ENCODE peak calls at places on chromosomes 1 and 21, in ten cellular contexts. One of them, this sample, is unnamed.

GRCh38 chr1:208449951-208450350 is 205.8 kb upstream of the PLXNA2 start:
- DNase-seq in ELF-1: no peak
- DNase-seq in EL: no peak
- DNase-seq in PC-9: no peak
- DNase-seq in activated T-cell treated with anti-CD3 and anti-CD28 coated beads for 24 hours: no peak
- DNase-seq in SJSA1: no peak
- DNase-seq in LoVo: no peak
- DNase-seq in NCI-H2029 treated with DMSO at 0.1 percent for 48 hours: no peak
- DNase-seq in activated T-helper 1 cell treated with anti-CD3 and anti-CD28 coated beads, Interleukin-2, amount 50 U/mL, for 16 hours: no peak
- DNase-seq in GM13977: no peak
- DNase-seq in this sample: no peak

GRCh38 chr1:193185861-193186714 is at the start of gene B3GALT2:
- DNase-seq in ELF-1: no peak
- DNase-seq in EL: peak
- DNase-seq in PC-9: no peak
- DNase-seq in activated T-cell treated with anti-CD3 and anti-CD28 coated beads for 24 hours: no peak
- DNase-seq in SJSA1: peak
- DNase-seq in LoVo: peak
- DNase-seq in NCI-H2029 treated with DMSO at 0.1 percent for 48 hours: peak
- DNase-seq in activated T-helper 1 cell treated with anti-CD3 and anti-CD28 coated beads, Interleukin-2, amount 50 U/mL, for 16 hours: no peak
- DNase-seq in GM13977: no peak
- DNase-seq in this sample: peak

GRCh38 chr1:36161656-36162531 is 5.9 kb downstream of the MAP7D1 start:
- DNase-seq in ELF-1: peak
- DNase-seq in EL: peak
- DNase-seq in PC-9: peak
- DNase-seq in activated T-cell treated with anti-CD3 and anti-CD28 coated beads for 24 hours: no peak
- DNase-seq in SJSA1: no peak
- DNase-seq in LoVo: no peak
- DNase-seq in NCI-H2029 treated with DMSO at 0.1 percent for 48 hours: no peak
- DNase-seq in activated T-helper 1 cell treated with anti-CD3 and anti-CD28 coated beads, Interleukin-2, amount 50 U/mL, for 16 hours: no peak
- DNase-seq in GM13977: peak
- DNase-seq in this sample: no peak

GRCh38 chr1:192788184-192788583 is 20.7 kb upstream of the RGS2 start:
- DNase-seq in ELF-1: peak
- DNase-seq in EL: peak
- DNase-seq in PC-9: no peak
- DNase-seq in activated T-cell treated with anti-CD3 and anti-CD28 coated beads for 24 hours: no peak
- DNase-seq in SJSA1: peak
- DNase-seq in LoVo: no peak
- DNase-seq in NCI-H2029 treated with DMSO at 0.1 percent for 48 hours: no peak
- DNase-seq in activated T-helper 1 cell treated with anti-CD3 and anti-CD28 coated beads, Interleukin-2, amount 50 U/mL, for 16 hours: no peak
- DNase-seq in GM13977: no peak
- DNase-seq in this sample: peak

GRCh38 chr21:32578107-32578691 is 7.1 kb downstream of the TCP10L start:
- DNase-seq in ELF-1: peak
- DNase-seq in EL: peak
- DNase-seq in PC-9: peak
- DNase-seq in activated T-cell treated with anti-CD3 and anti-CD28 coated beads for 24 hours: no peak
- DNase-seq in SJSA1: no peak
- DNase-seq in LoVo: peak
- DNase-seq in NCI-H2029 treated with DMSO at 0.1 percent for 48 hours: no peak
- DNase-seq in activated T-helper 1 cell treated with anti-CD3 and anti-CD28 coated beads, Interleukin-2, amount 50 U/mL, for 16 hours: no peak
- DNase-seq in GM13977: no peak
- DNase-seq in this sample: no peak

GRCh38 chr1:190138711-190139110 is 339.0 kb downstream of the BRINP3 start:
- DNase-seq in ELF-1: no peak
- DNase-seq in EL: no peak
- DNase-seq in PC-9: no peak
- DNase-seq in activated T-cell treated with anti-CD3 and anti-CD28 coated beads for 24 hours: no peak
- DNase-seq in SJSA1: no peak
- DNase-seq in LoVo: no peak
- DNase-seq in NCI-H2029 treated with DMSO at 0.1 percent for 48 hours: no peak
- DNase-seq in activated T-helper 1 cell treated with anti-CD3 and anti-CD28 coated beads, Interleukin-2, amount 50 U/mL, for 16 hours: no peak
- DNase-seq in GM13977: no peak
- DNase-seq in this sample: no peak

GRCh38 chr21:44930543-44930981 is 9.3 kb upstream of the SLX9 start:
- DNase-seq in ELF-1: no peak
- DNase-seq in EL: no peak
- DNase-seq in PC-9: no peak
- DNase-seq in activated T-cell treated with anti-CD3 and anti-CD28 coated beads for 24 hours: no peak
- DNase-seq in SJSA1: no peak
- DNase-seq in LoVo: no peak
- DNase-seq in NCI-H2029 treated with DMSO at 0.1 percent for 48 hours: no peak
- DNase-seq in activated T-helper 1 cell treated with anti-CD3 and anti-CD28 coated beads, Interleukin-2, amount 50 U/mL, for 16 hours: peak
- DNase-seq in GM13977: peak
- DNase-seq in this sample: no peak

GRCh38 chr1:153612755-153613331 is at the start of gene S100A16:
- DNase-seq in ELF-1: peak
- DNase-seq in EL: peak
- DNase-seq in PC-9: peak
- DNase-seq in activated T-cell treated with anti-CD3 and anti-CD28 coated beads for 24 hours: no peak
- DNase-seq in SJSA1: no peak
- DNase-seq in LoVo: peak
- DNase-seq in NCI-H2029 treated with DMSO at 0.1 percent for 48 hours: no peak
- DNase-seq in activated T-helper 1 cell treated with anti-CD3 and anti-CD28 coated beads, Interleukin-2, amount 50 U/mL, for 16 hours: no peak
- DNase-seq in GM13977: no peak
- DNase-seq in this sample: peak

GRCh38 chr1:85683292-85684025 is 24.8 kb downstream of the ZNHIT6 start:
- DNase-seq in ELF-1: no peak
- DNase-seq in EL: no peak
- DNase-seq in PC-9: no peak
- DNase-seq in activated T-cell treated with anti-CD3 and anti-CD28 coated beads for 24 hours: no peak
- DNase-seq in SJSA1: no peak
- DNase-seq in LoVo: no peak
- DNase-seq in NCI-H2029 treated with DMSO at 0.1 percent for 48 hours: no peak
- DNase-seq in activated T-helper 1 cell treated with anti-CD3 and anti-CD28 coated beads, Interleukin-2, amount 50 U/mL, for 16 hours: no peak
- DNase-seq in GM13977: no peak
- DNase-seq in this sample: peak

GRCh38 chr1:11777653-11778322 is 15.8 kb downstream of the C1orf167 start:
- DNase-seq in ELF-1: no peak
- DNase-seq in EL: no peak
- DNase-seq in PC-9: no peak
- DNase-seq in activated T-cell treated with anti-CD3 and anti-CD28 coated beads for 24 hours: no peak
- DNase-seq in SJSA1: no peak
- DNase-seq in LoVo: no peak
- DNase-seq in NCI-H2029 treated with DMSO at 0.1 percent for 48 hours: no peak
- DNase-seq in activated T-helper 1 cell treated with anti-CD3 and anti-CD28 coated beads, Interleukin-2, amount 50 U/mL, for 16 hours: no peak
- DNase-seq in GM13977: no peak
- DNase-seq in this sample: no peak

GRCh38 chr1:168261390-168261789 is 19.3 kb upstream of the TBX19 start:
- DNase-seq in ELF-1: no peak
- DNase-seq in EL: peak
- DNase-seq in PC-9: no peak
- DNase-seq in activated T-cell treated with anti-CD3 and anti-CD28 coated beads for 24 hours: no peak
- DNase-seq in SJSA1: no peak
- DNase-seq in LoVo: no peak
- DNase-seq in NCI-H2029 treated with DMSO at 0.1 percent for 48 hours: no peak
- DNase-seq in activated T-helper 1 cell treated with anti-CD3 and anti-CD28 coated beads, Interleukin-2, amount 50 U/mL, for 16 hours: no peak
- DNase-seq in GM13977: no peak
- DNase-seq in this sample: peak

GRCh38 chr1:5909576-5910275 is 82.5 kb downstream of the NPHP4 start:
- DNase-seq in ELF-1: no peak
- DNase-seq in EL: no peak
- DNase-seq in PC-9: no peak
- DNase-seq in activated T-cell treated with anti-CD3 and anti-CD28 coated beads for 24 hours: no peak
- DNase-seq in SJSA1: no peak
- DNase-seq in LoVo: no peak
- DNase-seq in NCI-H2029 treated with DMSO at 0.1 percent for 48 hours: no peak
- DNase-seq in activated T-helper 1 cell treated with anti-CD3 and anti-CD28 coated beads, Interleukin-2, amount 50 U/mL, for 16 hours: no peak
- DNase-seq in GM13977: no peak
- DNase-seq in this sample: no peak

GRCh38 chr1:109425391-109425790 is 857 bp downstream of the PSMA5 start:
- DNase-seq in ELF-1: no peak
- DNase-seq in EL: peak
- DNase-seq in PC-9: no peak
- DNase-seq in activated T-cell treated with anti-CD3 and anti-CD28 coated beads for 24 hours: no peak
- DNase-seq in SJSA1: no peak
- DNase-seq in LoVo: no peak
- DNase-seq in NCI-H2029 treated with DMSO at 0.1 percent for 48 hours: no peak
- DNase-seq in activated T-helper 1 cell treated with anti-CD3 and anti-CD28 coated beads, Interleukin-2, amount 50 U/mL, for 16 hours: no peak
- DNase-seq in GM13977: peak
- DNase-seq in this sample: no peak

GRCh38 chr1:46802901-46803574 is 4.2 kb downstream of the CYP4B1 start:
- DNase-seq in ELF-1: no peak
- DNase-seq in EL: no peak
- DNase-seq in PC-9: no peak
- DNase-seq in activated T-cell treated with anti-CD3 and anti-CD28 coated beads for 24 hours: no peak
- DNase-seq in SJSA1: no peak
- DNase-seq in LoVo: no peak
- DNase-seq in NCI-H2029 treated with DMSO at 0.1 percent for 48 hours: no peak
- DNase-seq in activated T-helper 1 cell treated with anti-CD3 and anti-CD28 coated beads, Interleukin-2, amount 50 U/mL, for 16 hours: no peak
- DNase-seq in GM13977: no peak
- DNase-seq in this sample: no peak

GRCh38 chr1:31101147-31101502 is 35.6 kb upstream of the PUM1 start:
- DNase-seq in ELF-1: no peak
- DNase-seq in EL: peak
- DNase-seq in PC-9: no peak
- DNase-seq in activated T-cell treated with anti-CD3 and anti-CD28 coated beads for 24 hours: no peak
- DNase-seq in SJSA1: peak
- DNase-seq in LoVo: no peak
- DNase-seq in NCI-H2029 treated with DMSO at 0.1 percent for 48 hours: peak
- DNase-seq in activated T-helper 1 cell treated with anti-CD3 and anti-CD28 coated beads, Interleukin-2, amount 50 U/mL, for 16 hours: no peak
- DNase-seq in GM13977: no peak
- DNase-seq in this sample: peak

GRCh38 chr1:235972316-235973090 is 92.4 kb downstream of the NID1 start:
- DNase-seq in ELF-1: no peak
- DNase-seq in EL: peak
- DNase-seq in PC-9: no peak
- DNase-seq in activated T-cell treated with anti-CD3 and anti-CD28 coated beads for 24 hours: no peak
- DNase-seq in SJSA1: peak
- DNase-seq in LoVo: no peak
- DNase-seq in NCI-H2029 treated with DMSO at 0.1 percent for 48 hours: no peak
- DNase-seq in activated T-helper 1 cell treated with anti-CD3 and anti-CD28 coated beads, Interleukin-2, amount 50 U/mL, for 16 hours: no peak
- DNase-seq in GM13977: peak
- DNase-seq in this sample: peak

GRCh38 chr1:206829282-206829681 is 36.1 kb upstream of the IL20 start:
- DNase-seq in ELF-1: no peak
- DNase-seq in EL: no peak
- DNase-seq in PC-9: no peak
- DNase-seq in activated T-cell treated with anti-CD3 and anti-CD28 coated beads for 24 hours: no peak
- DNase-seq in SJSA1: no peak
- DNase-seq in LoVo: no peak
- DNase-seq in NCI-H2029 treated with DMSO at 0.1 percent for 48 hours: no peak
- DNase-seq in activated T-helper 1 cell treated with anti-CD3 and anti-CD28 coated beads, Interleukin-2, amount 50 U/mL, for 16 hours: no peak
- DNase-seq in GM13977: no peak
- DNase-seq in this sample: no peak

GRCh38 chr1:45785583-45785982 is 17.8 kb upstream of the MAST2 start:
- DNase-seq in ELF-1: no peak
- DNase-seq in EL: no peak
- DNase-seq in PC-9: no peak
- DNase-seq in activated T-cell treated with anti-CD3 and anti-CD28 coated beads for 24 hours: peak
- DNase-seq in SJSA1: no peak
- DNase-seq in LoVo: no peak
- DNase-seq in NCI-H2029 treated with DMSO at 0.1 percent for 48 hours: no peak
- DNase-seq in activated T-helper 1 cell treated with anti-CD3 and anti-CD28 coated beads, Interleukin-2, amount 50 U/mL, for 16 hours: no peak
- DNase-seq in GM13977: no peak
- DNase-seq in this sample: no peak

GRCh38 chr1:11376981-11377583 is 101.9 kb upstream of the DISP3 start:
- DNase-seq in ELF-1: no peak
- DNase-seq in EL: no peak
- DNase-seq in PC-9: no peak
- DNase-seq in activated T-cell treated with anti-CD3 and anti-CD28 coated beads for 24 hours: no peak
- DNase-seq in SJSA1: no peak
- DNase-seq in LoVo: no peak
- DNase-seq in NCI-H2029 treated with DMSO at 0.1 percent for 48 hours: no peak
- DNase-seq in activated T-helper 1 cell treated with anti-CD3 and anti-CD28 coated beads, Interleukin-2, amount 50 U/mL, for 16 hours: no peak
- DNase-seq in GM13977: no peak
- DNase-seq in this sample: no peak

GRCh38 chr1:150926094-150926741 is at the start of gene SETDB1:
- DNase-seq in ELF-1: peak
- DNase-seq in EL: peak
- DNase-seq in PC-9: peak
- DNase-seq in activated T-cell treated with anti-CD3 and anti-CD28 coated beads for 24 hours: peak
- DNase-seq in SJSA1: peak
- DNase-seq in LoVo: peak
- DNase-seq in NCI-H2029 treated with DMSO at 0.1 percent for 48 hours: peak
- DNase-seq in activated T-helper 1 cell treated with anti-CD3 and anti-CD28 coated beads, Interleukin-2, amount 50 U/mL, for 16 hours: peak
- DNase-seq in GM13977: peak
- DNase-seq in this sample: peak

GRCh38 chr1:221227872-221228337 is 348.7 kb downstream of the HLX start:
- DNase-seq in ELF-1: peak
- DNase-seq in EL: no peak
- DNase-seq in PC-9: no peak
- DNase-seq in activated T-cell treated with anti-CD3 and anti-CD28 coated beads for 24 hours: no peak
- DNase-seq in SJSA1: no peak
- DNase-seq in LoVo: no peak
- DNase-seq in NCI-H2029 treated with DMSO at 0.1 percent for 48 hours: no peak
- DNase-seq in activated T-helper 1 cell treated with anti-CD3 and anti-CD28 coated beads, Interleukin-2, amount 50 U/mL, for 16 hours: no peak
- DNase-seq in GM13977: no peak
- DNase-seq in this sample: no peak

GRCh38 chr1:93992190-93992589 is 83.0 kb upstream of the GCLM start:
- DNase-seq in ELF-1: no peak
- DNase-seq in EL: no peak
- DNase-seq in PC-9: no peak
- DNase-seq in activated T-cell treated with anti-CD3 and anti-CD28 coated beads for 24 hours: no peak
- DNase-seq in SJSA1: no peak
- DNase-seq in LoVo: no peak
- DNase-seq in NCI-H2029 treated with DMSO at 0.1 percent for 48 hours: no peak
- DNase-seq in activated T-helper 1 cell treated with anti-CD3 and anti-CD28 coated beads, Interleukin-2, amount 50 U/mL, for 16 hours: no peak
- DNase-seq in GM13977: no peak
- DNase-seq in this sample: no peak

GRCh38 chr1:64898107-64898861 is 68.1 kb downstream of the JAK1 start:
- DNase-seq in ELF-1: peak
- DNase-seq in EL: peak
- DNase-seq in PC-9: peak
- DNase-seq in activated T-cell treated with anti-CD3 and anti-CD28 coated beads for 24 hours: peak
- DNase-seq in SJSA1: peak
- DNase-seq in LoVo: peak
- DNase-seq in NCI-H2029 treated with DMSO at 0.1 percent for 48 hours: peak
- DNase-seq in activated T-helper 1 cell treated with anti-CD3 and anti-CD28 coated beads, Interleukin-2, amount 50 U/mL, for 16 hours: no peak
- DNase-seq in GM13977: peak
- DNase-seq in this sample: peak

GRCh38 chr1:204705888-204706837 is 20.6 kb upstream of the LRRN2 start:
- DNase-seq in ELF-1: no peak
- DNase-seq in EL: no peak
- DNase-seq in PC-9: no peak
- DNase-seq in activated T-cell treated with anti-CD3 and anti-CD28 coated beads for 24 hours: no peak
- DNase-seq in SJSA1: no peak
- DNase-seq in LoVo: no peak
- DNase-seq in NCI-H2029 treated with DMSO at 0.1 percent for 48 hours: no peak
- DNase-seq in activated T-helper 1 cell treated with anti-CD3 and anti-CD28 coated beads, Interleukin-2, amount 50 U/mL, for 16 hours: no peak
- DNase-seq in GM13977: no peak
- DNase-seq in this sample: no peak

GRCh38 chr1:49765034-49765433 is 258.7 kb downstream of the AGBL4 start:
- DNase-seq in ELF-1: peak
- DNase-seq in EL: no peak
- DNase-seq in PC-9: no peak
- DNase-seq in activated T-cell treated with anti-CD3 and anti-CD28 coated beads for 24 hours: no peak
- DNase-seq in SJSA1: no peak
- DNase-seq in LoVo: no peak
- DNase-seq in NCI-H2029 treated with DMSO at 0.1 percent for 48 hours: peak
- DNase-seq in activated T-helper 1 cell treated with anti-CD3 and anti-CD28 coated beads, Interleukin-2, amount 50 U/mL, for 16 hours: no peak
- DNase-seq in GM13977: no peak
- DNase-seq in this sample: no peak

GRCh38 chr1:43319288-43319687 is 18.3 kb upstream of the MPL start:
- DNase-seq in ELF-1: no peak
- DNase-seq in EL: no peak
- DNase-seq in PC-9: no peak
- DNase-seq in activated T-cell treated with anti-CD3 and anti-CD28 coated beads for 24 hours: no peak
- DNase-seq in SJSA1: no peak
- DNase-seq in LoVo: no peak
- DNase-seq in NCI-H2029 treated with DMSO at 0.1 percent for 48 hours: no peak
- DNase-seq in activated T-helper 1 cell treated with anti-CD3 and anti-CD28 coated beads, Interleukin-2, amount 50 U/mL, for 16 hours: no peak
- DNase-seq in GM13977: no peak
- DNase-seq in this sample: no peak

GRCh38 chr1:44640178-44640865 is 34.0 kb downstream of the TMEM53 start:
- DNase-seq in ELF-1: peak
- DNase-seq in EL: no peak
- DNase-seq in PC-9: no peak
- DNase-seq in activated T-cell treated with anti-CD3 and anti-CD28 coated beads for 24 hours: no peak
- DNase-seq in SJSA1: no peak
- DNase-seq in LoVo: no peak
- DNase-seq in NCI-H2029 treated with DMSO at 0.1 percent for 48 hours: no peak
- DNase-seq in activated T-helper 1 cell treated with anti-CD3 and anti-CD28 coated beads, Interleukin-2, amount 50 U/mL, for 16 hours: no peak
- DNase-seq in GM13977: no peak
- DNase-seq in this sample: no peak

GRCh38 chr1:19121192-19121591 is 88.9 kb downstream of the UBR4 start:
- DNase-seq in ELF-1: no peak
- DNase-seq in EL: no peak
- DNase-seq in PC-9: peak
- DNase-seq in activated T-cell treated with anti-CD3 and anti-CD28 coated beads for 24 hours: no peak
- DNase-seq in SJSA1: no peak
- DNase-seq in LoVo: no peak
- DNase-seq in NCI-H2029 treated with DMSO at 0.1 percent for 48 hours: no peak
- DNase-seq in activated T-helper 1 cell treated with anti-CD3 and anti-CD28 coated beads, Interleukin-2, amount 50 U/mL, for 16 hours: no peak
- DNase-seq in GM13977: no peak
- DNase-seq in this sample: no peak